ENCODE peak calls at places on chromosomes 2 and 18, in seven cellular contexts. C, N, F, O, D, I and V are unnamed samples.

GRCh38 chr18:79760348-79760747 is 37.4 kb upstream of the KCNG2 start:
- DNase-seq in N (no peak), I (no peak), D (no peak), O (no peak), F (no peak), C (no peak), V (no peak)

GRCh38 chr2:57180042-57180567 is 866.5 kb upstream of the VRK2 start:
- DNase-seq in D (no peak), O (no peak), N (no peak), F (peak; percentile 13), I (no peak), C (no peak), V (peak; percentile 10)

GRCh38 chr2:60882971-60883753 is 1.8 kb downstream of the REL start:
- DNase-seq in D (no peak), C (peak; percentile 18), O (peak; percentile 27), N (no peak), I (peak; percentile 12), F (no peak), V (no peak)

GRCh38 chr2:9909106-9909505 is 42.4 kb upstream of the GRHL1 start:
- DNase-seq in C (no peak), F (no peak), D (no peak), O (no peak), I (no peak), N (no peak), V (no peak)

GRCh38 chr2:225041210-225041870 is 928 bp downstream of the DOCK10 start:
- DNase-seq in I (peak; percentile 44), D (peak; percentile 86), C (peak; percentile 43), F (peak; percentile 24), O (no peak), N (no peak), V (no peak)

GRCh38 chr2:43041661-43042360 is 184.6 kb downstream of the ZFP36L2 start:
- DNase-seq in D (peak; percentile 49), F (peak; percentile 99), O (peak; percentile 81), I (peak; percentile 82), N (no peak), C (peak; percentile 68), V (peak; percentile 71)

GRCh38 chr18:13893418-13893760 is 21.9 kb downstream of the MC2R start:
- DNase-seq in D (no peak), I (no peak), F (no peak), C (no peak), N (no peak), O (no peak), V (no peak)

GRCh38 chr2:160351978-160352377 is 141.6 kb downstream of the RBMS1 start:
- DNase-seq in F (no peak), N (no peak), D (no peak), C (no peak), O (no peak), I (no peak), V (no peak)

GRCh38 chr2:235727186-235727585 is 233.3 kb downstream of the AGAP1 start:
- DNase-seq in C (no peak), N (no peak), O (no peak), I (no peak), F (no peak), D (peak; percentile 17), V (no peak)

GRCh38 chr2:153601812-153602211 is 123.2 kb upstream of the RPRM start:
- DNase-seq in I (no peak), O (no peak), N (no peak), F (no peak), C (no peak), D (no peak), V (no peak)

GRCh38 chr18:25875574-25875973 is 214.8 kb downstream of the SS18 start:
- DNase-seq in F (no peak), O (no peak), N (no peak), D (no peak), I (no peak), C (no peak), V (no peak)

GRCh38 chr2:165637396-165637795 is 156.7 kb downstream of the GALNT3 start:
- DNase-seq in C (no peak), N (no peak), I (no peak), D (no peak), F (no peak), O (no peak), V (no peak)

GRCh38 chr18:22932885-22933205 is 283 bp upstream of the RBBP8 start:
- DNase-seq in F (no peak), D (no peak), I (no peak), N (no peak), O (no peak), C (no peak), V (no peak)

GRCh38 chr2:48600204-48600813 is 17.3 kb upstream of the GTF2A1L start:
- DNase-seq in D (no peak), O (no peak), I (peak; percentile 32), C (peak; percentile 54), N (no peak), F (no peak), V (no peak)

GRCh38 chr18:23398401-23398800 is 54.7 kb upstream of the RIOK3 start:
- DNase-seq in C (no peak), F (no peak), I (no peak), D (no peak), O (no peak), N (no peak), V (no peak)

GRCh38 chr2:30235859-30236535 is 4.7 kb downstream of the LBH start:
- DNase-seq in D (peak; percentile 37), O (no peak), I (no peak), C (no peak), F (no peak), N (no peak), V (no peak)

GRCh38 chr2:58890865-58891525 is 649.9 kb upstream of the FANCL start:
- DNase-seq in I (no peak), O (no peak), C (no peak), N (no peak), F (no peak), D (no peak), V (no peak)

GRCh38 chr2:97936199-97936598 is 59.5 kb downstream of the TMEM131 start:
- DNase-seq in F (no peak), D (peak; percentile 74), O (no peak), C (peak; percentile 67), N (no peak), I (no peak), V (no peak)

GRCh38 chr2:112686348-112687217 is 34.2 kb upstream of the NT5DC4 start:
- DNase-seq in O (no peak), N (no peak), I (no peak), C (no peak), F (peak; percentile 19), D (no peak), V (no peak)

GRCh38 chr2:119702918-119703401 is 24.0 kb downstream of the TMEM177 start:
- DNase-seq in F (no peak), D (peak; percentile 93), O (peak; percentile 69), N (no peak), I (peak; percentile 88), C (peak; percentile 86), V (no peak)

GRCh38 chr18:45677408-45677807 is 46.6 kb upstream of the SLC14A1 start:
- DNase-seq in C (no peak), I (peak; percentile 21), O (no peak), N (no peak), F (no peak), D (no peak), V (no peak)

GRCh38 chr18:7608798-7609197 is 41.7 kb downstream of the PTPRM start:
- DNase-seq in N (no peak), O (no peak), F (no peak), I (no peak), C (no peak), D (no peak), V (no peak)

GRCh38 chr2:211033765-211034164 is 477.4 kb downstream of the CPS1 start:
- DNase-seq in I (peak; percentile 6), F (no peak), N (no peak), C (peak; percentile 47), D (no peak), O (no peak), V (no peak)
- TF ChIP-seq CTCF in I (peak; percentile 52), F (peak; percentile 45), N (no peak), C (peak; percentile 67), D (no peak), O (no peak), V (no peak)

GRCh38 chr2:196750977-196751631 is 48.4 kb downstream of the GTF3C3 start:
- DNase-seq in C (peak; percentile 80), D (peak; percentile 75), N (peak; percentile 59), F (peak; percentile 22), O (peak; percentile 36), I (peak; percentile 26), V (peak; percentile 10)
- TF ChIP-seq CTCF in C (peak; percentile 84), D (peak; percentile 81), N (no peak), F (peak; percentile 71), O (peak; percentile 22), I (peak; percentile 73), V (peak; percentile 67)

GRCh38 chr2:220051716-220052115 is 424.3 kb downstream of the SLC4A3 start:
- DNase-seq in F (no peak), N (no peak), D (no peak), I (no peak), O (no peak), C (no peak), V (no peak)

GRCh38 chr2:220057922-220058321 is 430.5 kb downstream of the SLC4A3 start:
- DNase-seq in O (no peak), N (no peak), C (no peak), F (no peak), I (no peak), D (no peak), V (no peak)

DNA sequence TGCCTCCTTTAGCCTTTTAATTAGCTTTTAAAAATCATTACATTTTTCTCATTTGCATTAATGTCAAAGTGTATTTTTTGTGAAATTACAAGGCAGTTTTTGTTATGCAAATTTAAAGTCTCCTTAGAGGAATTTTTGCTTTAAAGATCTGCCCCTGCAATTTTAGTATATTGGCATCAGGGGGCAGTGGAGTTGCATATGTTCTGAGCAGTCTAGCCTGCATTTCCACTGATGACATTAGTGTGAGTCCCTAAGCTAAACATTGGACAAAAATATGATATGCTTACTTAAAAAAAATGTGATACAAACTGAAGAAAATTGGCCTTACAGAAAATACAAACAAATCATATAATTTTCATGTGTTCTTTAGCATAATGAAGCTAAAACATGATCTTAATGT is 426.5 kb downstream of the SLC4A3 start:
- DNase-seq in D (no peak), F (no peak), N (no peak), C (no peak), I (no peak), O (no peak), V (no peak)
- TF ChIP-seq CTCF in D (no peak), F (peak; percentile 5), N (no peak), C (peak; percentile 47), I (peak; percentile 38), O (no peak), V (no peak)

DNA sequence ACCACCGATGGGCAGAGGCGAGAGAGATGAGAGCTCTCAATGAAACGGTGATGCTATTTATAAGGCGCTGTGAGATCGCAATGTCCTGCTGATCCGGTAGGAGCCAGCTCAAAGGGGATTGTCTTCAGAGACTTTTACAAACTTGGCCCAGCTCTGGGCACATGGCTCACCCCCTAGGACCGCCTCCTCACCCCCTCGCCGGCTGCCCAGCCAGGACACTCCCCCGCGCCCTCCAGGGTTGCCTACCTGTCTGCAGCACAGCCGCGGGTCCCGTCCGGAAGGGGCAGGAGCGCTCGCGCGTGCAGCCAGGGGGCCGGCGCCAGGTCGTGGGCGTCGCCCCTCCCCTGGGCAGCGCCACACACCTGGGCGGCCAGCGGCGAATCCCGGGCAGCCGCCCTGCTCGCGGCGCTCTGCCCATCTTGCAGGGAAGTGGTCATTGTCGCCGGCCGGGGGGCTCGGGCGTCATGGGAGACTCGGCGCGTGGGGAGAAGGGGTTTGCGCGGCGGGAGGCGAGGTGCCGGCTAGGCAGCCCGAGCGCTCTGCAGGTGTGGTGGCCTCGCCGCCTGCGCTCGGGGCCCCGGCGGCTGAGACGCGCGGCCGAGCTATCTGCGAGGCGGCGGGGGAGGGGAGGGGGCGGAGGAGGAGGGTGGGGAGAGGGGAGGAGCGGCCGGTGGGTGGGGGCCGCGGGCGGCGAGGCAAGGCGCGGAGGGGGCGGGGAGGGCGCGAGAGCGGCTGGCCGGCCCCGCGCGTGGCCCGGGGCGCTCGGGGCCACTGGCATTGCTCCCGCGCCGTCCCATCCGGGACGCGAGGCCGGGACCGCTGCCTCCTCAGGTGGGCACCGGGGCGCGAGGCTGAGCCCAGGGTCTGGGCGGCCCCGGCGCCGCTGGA is at the start of gene GRB14:
- DNase-seq in I (peak; percentile 90), O (peak; percentile 61), D (peak; percentile 73), C (peak; percentile 72), N (no peak), F (no peak), V (no peak)
- TF ChIP-seq CTCF in I (peak; percentile 16), O (no peak), D (no peak), C (no peak), N (no peak), F (no peak), V (no peak)